ENCODE peak calls at places on chromosomes 13 and 19, in eight cellular contexts. O is H1, F is IMR-90, S is stomach, K is transverse colon, N is sigmoid colon, E is HCT116, V is right lobe of liver. C is an unnamed sample. For H3K36me3, the result is how much of the 10 kb centered on the place peaks cover.

GRCh38 chr13:99854376-99854775 is 117.2 kb downstream of the ZIC5 start:
- DNase-seq in S (no peak), N (no peak), V (no peak), F (no peak), O (no peak), E (no peak), K (no peak), C (no peak)

GRCh38 chr13:45280751-45281634 is 60.0 kb downstream of the TPT1 start:
- DNase-seq in K (peak), F (peak), N (peak), E (peak), S (peak), V (peak), O (peak), C (peak)

GRCh38 chr13:109872864-109873263 is 86.5 kb upstream of the IRS2 start:
- DNase-seq in S (no peak), V (no peak), F (no peak), N (no peak), E (no peak), K (no peak), O (no peak), C (no peak)

GRCh38 chr13:42740753-42741152 is 40.6 kb upstream of the FAM216B start:
- DNase-seq in S (peak), K (peak), N (no peak), E (peak), F (no peak), V (no peak), O (no peak), C (peak)

GRCh38 chr13:100517135-100517534 is 71.5 kb downstream of the GGACT start:
- DNase-seq in E (no peak), S (peak), F (no peak), V (peak), N (no peak), K (peak), O (no peak), C (no peak)

GRCh38 chr19:46032597-46033025 is 8.2 kb downstream of the IGFL4 start:
- DNase-seq in V (no peak), O (no peak), N (no peak), K (no peak), S (no peak), F (no peak), E (no peak), C (no peak)

GRCh38 chr19:17847538-17848366 is at the start of gene JAK3:
- DNase-seq in O (peak), K (peak), N (no peak), F (peak), E (no peak), V (peak), S (peak), C (peak)

GRCh38 chr13:108325863-108326262 is 56.3 kb downstream of the TNFSF13B start:
- DNase-seq in F (no peak), N (no peak), S (no peak), K (no peak), E (no peak), V (no peak), O (no peak), C (no peak)

GRCh38 chr19:13040232-13040915 is 45.1 kb downstream of the NFIX start:
- DNase-seq in S (no peak), F (no peak), E (no peak), K (no peak), N (no peak), V (no peak), O (no peak), C (no peak)

GRCh38 chr13:111913790-111914189 is 153.2 kb upstream of the SOX1 start:
- DNase-seq in O (no peak), S (no peak), F (no peak), E (no peak), K (no peak), V (no peak), N (no peak), C (peak)

GRCh38 chr19:30450101-30450500 is 77.9 kb downstream of the ZNF536 start:
- DNase-seq in V (no peak), N (peak), E (no peak), O (peak), S (no peak), F (no peak), K (peak), C (peak)

GRCh38 chr19:16726916-16727315 is 7.3 kb downstream of the NWD1 start:
- DNase-seq in O (no peak), V (no peak), N (no peak), S (no peak), K (no peak), E (no peak), F (no peak), C (no peak)

GRCh38 chr19:13036366-13036976 is 41.2 kb downstream of the NFIX start:
- DNase-seq in E (peak), K (peak), O (no peak), F (peak), N (peak), S (peak), V (no peak), C (peak)

GRCh38 chr13:32229443-32229842 is 85.7 kb downstream of the ZAR1L start:
- DNase-seq in K (no peak), O (no peak), N (no peak), E (no peak), F (peak), S (no peak), V (no peak), C (no peak)

GRCh38 chr13:112686364-112686763 is 3.5 kb upstream of the ATP11A start:
- DNase-seq in K (no peak), N (no peak), F (no peak), O (no peak), V (no peak), E (no peak), S (no peak), C (no peak)

GRCh38 chr13:38785490-38785889 is 98.6 kb downstream of the FREM2 start:
- DNase-seq in V (no peak), E (no peak), S (no peak), F (no peak), N (no peak), O (no peak), K (no peak), C (no peak)

GRCh38 chr13:77184455-77184854 is 142.4 kb downstream of the MYCBP2 start:
- DNase-seq in O (no peak), E (no peak), K (no peak), F (no peak), N (no peak), S (no peak), V (no peak), C (no peak)

GRCh38 chr13:98974053-98974452 is 3.8 kb downstream of the DOCK9 start:
- DNase-seq in S (no peak), N (no peak), V (no peak), O (no peak), E (no peak), K (no peak), F (no peak), C (no peak)

GRCh38 chr13:48159436-48160225 is 64.7 kb upstream of the MED4 start:
- DNase-seq in F (no peak), K (no peak), S (no peak), N (no peak), E (no peak), V (no peak), O (peak), C (no peak)

GRCh38 chr13:33057019-33057785 is 41.0 kb downstream of the KL start:
- DNase-seq in O (no peak), N (no peak), K (no peak), S (no peak), V (no peak), F (peak), E (no peak), C (no peak)

GRCh38 chr13:113064534-113065405 is 40.8 kb upstream of the F7 start:
- DNase-seq in O (no peak), V (no peak), F (peak), N (no peak), E (peak), S (no peak), K (no peak), C (no peak)

GRCh38 chr19:45059258-45059965 is 16.9 kb downstream of the ZNF296 start:
- DNase-seq in O (no peak), N (peak), E (peak), V (peak), F (peak), K (peak), S (peak), C (peak)

GRCh38 chr13:113976711-113977684 is 3.1 kb upstream of the C13orf46 start:
- DNase-seq in K (no peak), V (peak), O (no peak), E (no peak), S (no peak), F (peak), N (peak), C (no peak)

GRCh38 chr19:41691268-41691970 is 3.3 kb upstream of the CEACAM7 start:
- DNase-seq in K (peak), N (no peak), E (no peak), O (no peak), V (peak), F (no peak), S (peak), C (no peak)

GRCh38 chr13:91361755-91362271 is 14.3 kb downstream of the MIR17HG start:
- DNase-seq in E (no peak), K (no peak), N (no peak), O (no peak), V (no peak), F (no peak), S (no peak), C (no peak)

GRCh38 chr19:45595814-45596213 is 6.2 kb downstream of the GPR4 start:
- DNase-seq in O (no peak), N (no peak), E (no peak), F (peak), V (no peak), K (no peak), S (no peak), C (peak)

GRCh38 chr19:9498183-9498902 is at the start of gene ZNF560:
- DNase-seq in N (no peak), K (no peak), F (peak), O (no peak), E (no peak), V (no peak), S (no peak), C (no peak)

GRCh38 chr19:57947088-57947418 is 453 bp downstream of the ZNF256 start:
- DNase-seq in S (no peak), F (no peak), N (no peak), K (no peak), E (no peak), O (no peak), V (no peak), C (no peak)

GRCh38 chr19:53801257-53801656 is 22.9 kb downstream of the NLRP12 start:
- DNase-seq in O (no peak), S (no peak), V (no peak), F (no peak), N (no peak), K (no peak), E (no peak), C (no peak)
- TF ChIP-seq POLR2A in O (no peak), S (no peak), V (no peak), F (no peak), N (no peak), K (no peak), E (no peak), C (no peak)

DNA sequence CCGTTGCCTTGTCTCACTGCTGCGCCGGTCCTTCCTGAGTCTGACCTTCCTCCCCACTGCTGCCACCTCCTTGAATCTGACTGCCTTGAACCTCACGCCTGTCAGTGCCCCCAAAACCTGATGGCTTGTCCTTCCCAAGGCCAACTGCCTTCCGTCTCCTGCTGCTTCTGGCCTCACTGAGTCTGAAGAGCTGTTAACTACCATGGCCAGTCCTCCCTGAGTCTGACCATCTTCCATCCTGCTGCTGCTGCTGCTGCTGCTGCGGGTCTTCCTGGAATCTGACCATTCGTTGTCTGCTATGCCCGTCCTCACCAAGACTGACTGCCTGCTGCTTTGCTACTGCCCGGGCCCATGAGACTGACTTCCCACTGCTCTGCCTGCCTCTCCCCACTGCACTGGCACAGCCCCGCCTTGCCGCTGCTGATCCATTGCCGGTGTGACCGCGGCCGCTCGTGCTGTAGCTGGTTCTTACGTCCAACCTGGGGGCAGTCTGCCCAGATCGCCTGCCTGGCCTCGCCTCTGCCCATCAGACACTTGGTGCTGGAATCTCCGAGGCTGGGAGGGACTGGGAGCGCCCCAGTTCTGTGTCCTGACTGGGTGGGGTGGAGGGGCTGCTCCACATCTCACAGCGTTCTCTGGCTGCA is 2.9 kb upstream of the RCN3 start:
- DNase-seq in F (no peak), K (no peak), N (no peak), S (no peak), V (no peak), O (no peak), E (no peak), C (no peak)
- H3K36me3 ChIP-seq in F (under half), K (under half), N (under half), S (under half), V (under half), O (under half), E (under half), C (under half)

GRCh38 chr19:14406645-14407331 is 12.4 kb downstream of the DDX39A start:
- DNase-seq in S (no peak), O (no peak), V (no peak), K (no peak), N (no peak), F (no peak), E (no peak), C (no peak)
- TF ChIP-seq POLR2A in S (no peak), O (no peak), V (no peak), K (no peak), N (no peak), F (no peak), E (no peak), C (no peak)

DNA sequence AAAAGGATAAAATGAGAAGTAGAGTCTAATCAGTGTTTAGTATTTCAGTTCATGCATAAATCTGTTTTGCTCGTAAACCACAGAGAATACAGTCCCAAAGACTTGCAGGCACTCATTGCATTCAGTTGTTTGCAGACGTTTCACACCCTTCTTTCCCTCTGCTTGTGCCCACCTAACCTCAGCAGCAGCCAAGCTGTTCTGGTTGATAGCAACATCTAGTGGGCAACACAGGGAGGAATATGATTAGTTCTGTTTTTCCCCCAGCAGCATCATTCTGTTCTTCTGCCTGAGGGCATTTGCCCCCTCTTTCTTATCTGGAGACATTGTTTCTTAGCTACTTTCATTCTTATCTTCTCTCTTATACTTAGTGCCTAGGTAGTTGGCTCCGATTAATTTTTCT is 135.6 kb downstream of the PAN3 start:
- DNase-seq in E (no peak), O (no peak), V (no peak), N (no peak), K (no peak), F (peak), S (no peak), C (no peak)
- H3K36me3 ChIP-seq in E (under half), O (under half), V (under half), N (under half), K (under half), F (under half), S (half or more), C (under half)

DNA sequence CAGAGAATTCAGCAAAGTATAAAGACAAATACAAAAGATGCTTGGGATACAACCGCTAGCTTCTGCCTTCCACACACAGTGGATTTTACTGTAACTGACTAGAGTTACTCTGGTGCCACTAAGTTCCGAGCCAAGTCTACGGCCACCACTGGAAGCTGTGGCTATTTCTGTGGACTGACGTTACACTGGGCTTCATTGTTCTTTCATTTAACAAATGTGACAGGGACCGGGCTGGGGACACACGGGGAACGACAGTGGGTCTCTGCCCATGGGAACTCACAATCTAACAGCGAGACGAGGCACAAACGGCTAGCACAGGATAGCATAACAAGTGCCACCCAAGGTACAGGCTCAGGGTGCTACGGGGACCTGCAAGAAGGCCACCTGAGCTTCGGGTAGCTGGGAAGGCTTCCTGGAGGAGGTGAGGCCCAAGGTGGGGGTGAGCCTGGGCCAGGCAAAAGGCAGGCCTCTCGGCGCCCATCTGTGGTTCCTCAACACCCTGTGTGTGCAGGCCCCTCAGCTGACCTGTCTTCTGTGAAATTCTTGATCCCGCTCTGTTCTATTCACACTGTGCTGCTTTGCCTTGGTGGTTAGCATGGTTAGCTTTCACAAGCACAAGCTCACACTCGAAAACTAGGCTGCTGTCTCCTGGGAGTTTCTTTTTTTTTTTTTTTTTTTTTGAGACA is 10.3 kb upstream of the IL4I1 start:
- DNase-seq in V (no peak), F (no peak), N (no peak), E (no peak), O (no peak), K (no peak), S (no peak), C (no peak)
- TF ChIP-seq POLR2A in V (no peak), F (no peak), N (no peak), E (no peak), O (no peak), K (no peak), S (no peak), C (no peak)

GRCh38 chr19:23099966-23100365 is 16.9 kb upstream of the ZNF730 start:
- DNase-seq in K (no peak), E (no peak), N (no peak), V (no peak), S (no peak), F (no peak), O (no peak), C (no peak)
- H3K36me3 ChIP-seq in K (under half), E (under half), N (under half), V (under half), S (under half), F (under half), O (half or more), C (under half)

GRCh38 chr19:711224-711623 is 2.5 kb downstream of the PALM start:
- DNase-seq in E (no peak), O (no peak), V (no peak), N (no peak), F (no peak), K (no peak), S (no peak), C (no peak)
- TF ChIP-seq POLR2A in E (no peak), O (no peak), V (no peak), N (no peak), F (no peak), K (no peak), S (no peak), C (no peak)

DNA sequence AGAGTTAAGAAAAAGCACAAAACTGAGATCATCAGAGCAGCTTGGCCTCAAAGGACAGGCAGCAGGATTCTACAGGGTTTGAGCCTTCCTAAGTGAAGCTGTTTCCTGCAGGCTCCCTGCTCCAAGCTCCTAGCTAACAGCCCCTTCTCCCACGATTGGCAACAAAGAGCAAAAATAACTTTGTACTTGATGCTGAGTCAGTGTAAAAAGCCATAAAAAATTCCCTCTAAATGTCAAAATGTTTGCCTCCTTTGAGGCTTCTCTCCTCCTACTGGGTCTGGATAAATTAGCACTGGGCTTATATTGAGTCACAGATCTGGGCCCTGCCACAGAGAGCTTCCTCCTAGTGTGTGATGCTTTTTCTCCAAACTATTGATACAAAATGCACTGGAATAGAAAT is 153.3 kb downstream of the TNFRSF19 start:
- DNase-seq in E (no peak), V (no peak), S (no peak), F (peak), N (no peak), K (no peak), O (no peak), C (no peak)
- H3K36me3 ChIP-seq in E (under half), V (under half), S (under half), F (under half), N (under half), K (under half), O (under half), C (under half)

GRCh38 chr19:51329411-51329810 is 12.5 kb downstream of the VSIG10L start:
- DNase-seq in S (no peak), K (no peak), N (no peak), E (no peak), V (no peak), O (no peak), F (no peak), C (no peak)

GRCh38 chr19:51325161-51325979 is 13.9 kb downstream of the IGLON5 start:
- DNase-seq in N (no peak), E (no peak), O (no peak), K (no peak), V (no peak), S (no peak), F (no peak), C (no peak)

GRCh38 chr19:51330366-51330765 is 11.6 kb downstream of the VSIG10L start:
- DNase-seq in O (no peak), F (no peak), V (no peak), K (no peak), N (no peak), E (no peak), S (no peak), C (no peak)

GRCh38 chr19:51326216-51327065 is 15.0 kb downstream of the IGLON5 start:
- DNase-seq in O (no peak), K (no peak), N (no peak), S (no peak), E (no peak), F (no peak), V (no peak), C (no peak)

GRCh38 chr19:51327066-51327985 is 14.6 kb downstream of the VSIG10L start:
- DNase-seq in O (peak), K (peak), F (peak), V (no peak), E (no peak), S (peak), N (no peak), C (peak)
- TF ChIP-seq POLR2A in O (no peak), K (no peak), F (no peak), V (no peak), E (no peak), S (no peak), N (no peak), C (no peak)